ENCODE peak calls at places on chromosomes 3 and 15, in five cellular contexts. M is A549, K is GM13977, L is GM12865, G is B cell. X is an unnamed sample.

GRCh38 chr3:127192576-127193232 is at the start of gene PRR23E:
- DNase-seq in M (no peak), L (no peak), G (no peak), K (no peak), X (no peak)

GRCh38 chr3:127141921-127142730 is 50.8 kb upstream of the PRR23E start:
- DNase-seq in G (no peak), M (peak), K (no peak), L (no peak), X (no peak)

GRCh38 chr3:143146875-143147274 is 27.3 kb downstream of the CHST2 start:
- DNase-seq in M (no peak), L (no peak), G (no peak), K (no peak), X (no peak)

GRCh38 chr3:89876116-89876515 is 768.7 kb downstream of the EPHA3 start:
- DNase-seq in G (no peak), K (no peak), L (no peak), M (no peak), X (no peak)

GRCh38 chr3:197236362-197236761 is 62.0 kb downstream of the DLG1 start:
- DNase-seq in K (no peak), M (no peak), G (no peak), L (no peak), X (no peak)

GRCh38 chr3:187623285-187623814 is 46.8 kb downstream of the SST start:
- DNase-seq in M (no peak), L (no peak), G (no peak), K (no peak), X (no peak)

GRCh38 chr3:69819283-69819682 is 80.0 kb downstream of the MITF start:
- DNase-seq in L (no peak), K (no peak), M (no peak), G (no peak), X (no peak)

GRCh38 chr3:49654955-49655556 is 19.1 kb upstream of the APEH start:
- DNase-seq in K (no peak), M (no peak), G (no peak), L (no peak), X (no peak)

GRCh38 chr15:48313216-48313615 is 18.0 kb upstream of the DUT start:
- DNase-seq in M (no peak), L (no peak), K (no peak), G (no peak), X (no peak)

GRCh38 chr15:84844964-84845363 is 27.8 kb downstream of the ALPK3 start:
- DNase-seq in G (no peak), L (no peak), M (no peak), K (no peak), X (no peak)

GRCh38 chr3:109569121-109569520 is 231.8 kb upstream of the DPPA4 start:
- DNase-seq in G (no peak), K (no peak), M (no peak), L (no peak), X (no peak)

DNA sequence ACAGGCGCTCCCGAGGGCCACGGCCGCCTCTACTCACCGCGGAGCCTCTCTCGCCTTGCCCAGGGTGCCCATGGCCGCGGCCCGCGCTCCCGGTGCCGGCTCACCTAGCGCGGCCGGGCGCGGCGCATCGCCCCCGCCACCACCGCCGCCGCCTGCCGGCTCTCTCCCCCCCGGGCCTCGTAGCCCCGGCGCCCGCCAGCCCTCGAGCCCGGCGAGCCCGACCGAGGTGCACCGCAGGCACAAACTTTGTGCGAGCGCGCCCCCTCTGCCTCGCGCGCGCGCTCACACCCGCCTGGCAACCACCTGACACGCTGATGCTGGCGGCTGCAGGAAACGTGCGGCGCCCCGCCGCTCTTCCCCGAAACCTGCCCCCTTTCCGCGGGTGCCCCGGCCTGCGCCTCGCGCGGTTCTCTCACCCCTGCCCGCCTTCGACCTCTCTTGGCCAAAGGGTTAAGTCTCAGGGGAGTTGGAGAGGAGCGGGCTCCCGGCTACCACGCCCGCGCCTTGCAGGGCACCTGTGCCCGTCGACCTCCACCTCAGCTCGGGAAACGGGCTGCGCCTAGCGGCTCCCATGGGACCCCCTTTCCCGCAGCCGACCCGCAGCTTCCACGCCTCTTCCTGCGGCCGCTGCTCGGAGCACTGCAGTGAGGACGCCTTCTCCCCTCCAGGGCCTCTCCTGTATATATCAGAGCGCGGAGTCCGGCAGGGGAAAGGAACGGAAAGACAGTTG is at the start of gene RASGRP1:
- DNase-seq in L (peak), K (peak), M (peak), G (peak), X (peak)
- TF ChIP-seq CTCF in L (peak), K (peak), M (no peak), G (no peak), X (no peak)

DNA sequence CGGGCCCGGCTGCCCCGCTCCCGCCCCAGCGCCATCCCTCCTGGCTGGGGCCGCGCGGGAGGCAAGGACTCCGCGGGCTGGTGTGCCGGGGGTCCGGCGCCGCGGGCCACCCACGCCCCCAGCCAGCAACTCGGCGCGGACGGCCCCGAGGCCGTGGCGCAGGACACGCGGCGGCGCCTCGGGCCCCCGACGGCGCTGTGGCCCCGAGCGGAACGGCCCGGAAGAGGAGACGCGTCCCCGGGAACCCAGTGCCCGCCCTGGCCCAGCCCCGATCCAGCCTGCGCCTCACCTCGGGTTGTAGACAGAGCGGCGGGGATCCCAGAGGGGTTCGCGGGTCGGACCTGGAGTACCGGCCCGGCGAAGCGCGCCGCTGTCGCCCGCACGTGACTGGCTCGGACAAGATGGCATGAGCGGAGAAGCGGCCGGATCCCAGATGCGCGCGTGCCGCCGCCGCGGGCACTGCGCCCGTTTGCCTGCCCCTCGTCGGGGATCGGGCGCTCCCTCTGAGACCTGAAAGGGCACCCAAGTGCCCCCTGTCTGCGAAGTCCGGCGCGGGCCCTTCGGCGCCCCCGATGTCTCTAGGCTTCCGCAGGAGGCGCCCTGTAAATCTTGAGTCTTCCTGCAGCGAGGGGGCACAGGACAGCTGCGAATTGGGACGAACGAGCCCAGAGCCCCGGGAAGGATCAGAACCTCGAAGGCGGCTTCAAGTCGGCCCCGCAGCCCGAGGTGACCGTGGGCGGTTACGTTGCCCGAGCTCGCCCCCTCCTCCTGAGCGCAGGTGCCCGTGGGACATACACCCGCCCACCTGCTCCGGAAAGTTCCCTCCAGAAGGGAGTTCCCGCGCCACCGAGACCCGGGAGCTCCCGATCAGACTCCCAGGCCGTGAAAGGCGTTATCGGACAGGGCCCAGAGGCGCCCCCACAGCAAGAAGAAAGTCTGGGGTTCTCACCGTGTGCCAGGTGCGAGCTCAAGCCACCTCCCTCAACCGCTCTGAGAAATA is 598 bp upstream of the SFMBT1 start:
- DNase-seq in M (peak), L (peak), G (peak), K (peak), X (peak)
- TF ChIP-seq CTCF in M (peak), L (peak), G (peak), K (peak), X (peak)

DNA sequence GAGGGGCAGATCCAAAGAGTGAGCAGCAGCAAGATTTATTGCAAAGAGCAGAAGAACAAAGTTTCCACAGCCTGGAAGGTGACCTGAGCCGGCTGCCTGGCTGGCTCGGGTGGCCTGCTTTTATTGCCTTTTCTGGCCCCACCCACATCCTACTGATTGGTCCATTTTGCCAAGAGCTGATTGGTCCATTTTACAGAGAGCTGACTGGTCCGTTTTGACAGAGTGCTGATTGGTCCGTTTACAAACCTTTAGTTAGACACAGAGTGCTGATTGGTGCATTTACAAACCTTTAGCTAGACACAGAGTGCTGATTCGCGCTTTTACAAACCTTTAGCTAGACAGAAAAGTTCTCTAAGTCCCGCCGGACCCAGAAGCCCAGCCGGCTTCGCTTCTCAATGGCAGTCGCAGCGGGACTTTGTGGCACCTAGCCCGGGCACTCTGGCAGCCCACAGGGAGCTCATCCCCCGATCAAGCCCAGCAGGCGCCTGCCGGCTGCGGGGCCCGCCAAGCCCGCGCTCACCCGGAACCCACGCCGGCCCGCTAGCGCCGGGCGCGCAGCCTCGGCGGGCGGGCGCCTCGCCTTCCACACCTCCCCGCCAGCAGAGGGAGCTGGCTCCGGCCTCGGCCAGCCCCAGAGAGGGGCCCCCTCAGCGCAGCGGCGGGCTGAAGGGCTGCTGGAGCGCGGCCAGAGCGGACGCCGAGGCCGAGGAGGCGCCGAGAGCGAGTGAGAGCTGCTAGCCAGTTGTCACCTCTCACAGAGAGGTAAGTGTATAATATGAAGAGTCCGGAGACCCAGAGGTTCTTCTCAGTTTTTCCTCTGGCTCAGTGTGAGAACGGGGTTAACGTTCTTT is 339.2 kb downstream of the CHL1 start:
- DNase-seq in L (no peak), K (no peak), M (peak), G (no peak), X (no peak)
- TF ChIP-seq CTCF in L (no peak), K (no peak), M (no peak), G (no peak), X (no peak)

DNA sequence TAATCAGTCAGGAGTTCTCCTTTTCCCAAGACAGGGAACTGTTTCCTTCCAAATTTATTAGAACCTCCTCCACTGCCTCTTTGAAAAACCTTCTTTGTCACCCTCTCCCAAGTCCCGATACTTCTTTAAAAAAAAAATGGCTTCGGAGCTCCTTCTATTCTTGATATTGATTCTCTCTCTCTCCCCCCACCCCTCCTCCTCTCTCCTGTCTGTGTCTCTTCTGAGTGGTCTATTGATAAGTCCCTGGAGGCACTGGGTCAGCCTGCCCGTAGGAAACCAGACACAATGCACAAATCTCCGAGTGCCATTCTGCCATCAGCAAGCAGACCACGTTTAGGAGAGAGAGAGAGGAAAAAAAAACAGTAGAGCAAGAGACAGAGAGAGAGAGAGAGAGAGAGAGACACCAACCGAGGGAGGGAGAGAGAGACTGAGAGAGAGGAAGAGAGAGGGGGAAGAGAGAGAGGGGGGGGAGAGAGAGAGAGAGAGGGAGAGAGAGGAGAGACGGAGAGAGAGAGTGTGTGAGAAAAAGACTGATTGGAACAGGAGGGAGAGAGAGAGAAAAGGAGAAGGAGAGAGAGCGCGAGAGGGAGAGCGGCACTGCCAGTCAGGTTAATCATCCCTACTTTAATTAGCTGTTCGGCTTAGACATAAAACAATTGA is 160.9 kb downstream of the TIGIT start:
- DNase-seq in L (peak), G (no peak), M (no peak), K (no peak), X (peak)
- TF ChIP-seq CTCF in L (no peak), G (no peak), M (no peak), K (no peak), X (no peak)

DNA sequence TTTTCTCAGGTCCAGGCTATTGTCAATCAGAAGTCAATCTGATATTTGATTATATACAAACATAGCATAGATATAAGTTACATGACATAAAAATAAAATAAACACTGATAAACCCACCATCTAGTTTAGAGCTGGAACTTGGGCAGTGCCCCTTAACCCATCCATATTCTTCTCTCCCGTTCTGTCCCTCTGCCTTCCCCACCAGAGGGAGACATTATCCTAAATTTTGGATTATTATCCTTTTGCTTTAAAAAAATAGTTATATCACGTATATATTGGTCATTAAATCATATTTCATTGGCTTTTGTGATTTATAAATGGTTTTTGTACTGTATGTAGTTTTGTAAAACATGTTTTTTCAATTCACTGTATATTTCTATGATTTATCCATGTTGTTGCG is 107.9 kb downstream of the GMPS start:
- DNase-seq in L (no peak), K (no peak), G (no peak), M (no peak), X (no peak)
- TF ChIP-seq CTCF in L (no peak), K (no peak), G (no peak), M (peak), X (no peak)

GRCh38 chr3:39808467-39809180 is 785 bp upstream of the MYRIP start:
- DNase-seq in G (no peak), L (no peak), K (no peak), M (no peak), X (no peak)

GRCh38 chr3:39805650-39806049 is 3.8 kb upstream of the MYRIP start:
- DNase-seq in G (no peak), M (no peak), K (no peak), L (no peak), X (no peak)

GRCh38 chr3:39804951-39805350 is 4.5 kb upstream of the MYRIP start:
- DNase-seq in L (no peak), G (no peak), M (no peak), K (no peak), X (no peak)

GRCh38 chr3:39809181-39809994 is at the start of gene MYRIP:
- DNase-seq in G (peak), M (no peak), L (peak), K (peak), X (peak)

DNA sequence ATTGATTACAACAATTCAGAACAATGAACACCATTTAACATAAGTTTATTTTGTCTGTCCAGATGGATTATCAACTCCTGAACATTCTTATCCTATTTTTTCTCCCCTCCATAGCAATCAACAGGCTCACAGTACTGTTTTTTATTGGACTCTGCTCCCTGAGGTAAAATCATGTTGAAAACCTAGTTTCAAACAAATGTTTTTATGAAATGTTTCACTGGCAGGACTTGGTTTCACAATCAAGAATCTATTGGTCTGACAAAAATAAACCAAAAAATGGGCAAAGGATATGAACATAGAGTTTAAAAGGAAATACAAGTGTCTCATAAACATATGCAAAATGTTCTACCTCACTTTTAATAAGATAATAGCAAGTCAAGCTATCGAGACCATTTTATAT is 2.6 kb upstream of the MYRIP start:
- DNase-seq in K (no peak), M (no peak), G (no peak), L (no peak), X (no peak)
- TF ChIP-seq CTCF in K (no peak), M (no peak), G (no peak), L (no peak), X (no peak)

GRCh38 chr3:174125267-174125844 is 727.8 kb downstream of the NLGN1 start:
- DNase-seq in M (no peak), L (no peak), G (no peak), K (peak), X (no peak)
- TF ChIP-seq CTCF in M (no peak), L (peak), G (no peak), K (peak), X (no peak)